ENCODE peak calls at places on chromosome 12, in seven cellular contexts. L is SK-N-SH; M is mucosa of descending colon; A is RWPE1; Q is esophagus squamous epithelium; W is activated CD8-positive, alpha-beta T cell treated with anti-CD3 and anti-CD28 coated beads for 36 hours; K is keratinocyte. Y is an unnamed sample.

GRCh38 chr12:115103884-115104883 is 420.2 kb upstream of the TBX3 start:
- DNase-seq in L (no peak), M (no peak), A (no peak), Q (no peak), W (no peak), K (no peak), Y (no peak)

GRCh38 chr12:121614872-121615467 is 11.4 kb upstream of the ORAI1 start:
- DNase-seq in L (no peak), M (no peak), A (no peak), Q (no peak), W (no peak), K (no peak), Y (no peak)

GRCh38 chr12:100720016-100720654 is 74.4 kb upstream of the ANO4 start:
- DNase-seq in L (no peak), M (no peak), A (no peak), Q (no peak), W (no peak), K (no peak), Y (no peak)

GRCh38 chr12:32343496-32343895 is 55.9 kb upstream of the FGD4 start:
- DNase-seq in L (no peak), M (no peak), A (no peak), Q (no peak), W (no peak), K (no peak), Y (no peak)

GRCh38 chr12:130161261-130162231 is 718 bp upstream of the FZD10 start:
- DNase-seq in L (peak; percentile 58), M (peak; percentile 46), A (no peak), Q (no peak), W (no peak), K (no peak), Y (no peak)

GRCh38 chr12:77965790-77966189 is 135.1 kb downstream of the NAV3 start:
- DNase-seq in L (no peak), M (no peak), A (no peak), Q (no peak), W (no peak), K (no peak), Y (no peak)

GRCh38 chr12:130357241-130357640 is 19.6 kb downstream of the PIWIL1 start:
- DNase-seq in L (no peak), M (no peak), A (no peak), Q (no peak), W (no peak), K (no peak), Y (no peak)

GRCh38 chr12:95365912-95366311 is 108.0 kb upstream of the METAP2 start:
- DNase-seq in L (no peak), M (no peak), A (no peak), Q (no peak), W (no peak), K (no peak), Y (no peak)

GRCh38 chr12:5586201-5586600 is 154.3 kb downstream of the NTF3 start:
- DNase-seq in L (no peak), M (no peak), A (no peak), Q (no peak), W (no peak), K (no peak), Y (no peak)

GRCh38 chr12:111295176-111295575 is 73.7 kb downstream of the PHETA1 start:
- DNase-seq in L (no peak), M (no peak), A (no peak), Q (no peak), W (no peak), K (no peak), Y (no peak)

GRCh38 chr12:52715416-52715815 is 12.1 kb upstream of the KRT77 start:
- DNase-seq in L (peak; percentile 30), M (peak; percentile 53), A (no peak), Q (no peak), W (peak; percentile 4), K (no peak), Y (peak; percentile 21)

GRCh38 chr12:88546851-88547250 is 33.4 kb downstream of the KITLG start:
- DNase-seq in L (no peak), M (no peak), A (no peak), Q (no peak), W (no peak), K (no peak), Y (peak; percentile 40)

GRCh38 chr12:68158427-68158826 is 1.1 kb downstream of the IFNG start:
- DNase-seq in L (no peak), M (no peak), A (peak; percentile 5), Q (no peak), W (peak; percentile 57), K (no peak), Y (peak; percentile 60)

GRCh38 chr12:91179315-91179714 is 3.3 kb downstream of the DCN start:
- DNase-seq in L (no peak), M (no peak), A (no peak), Q (no peak), W (no peak), K (no peak), Y (peak; percentile 61)

GRCh38 chr12:77995436-77996167 is 164.9 kb downstream of the NAV3 start:
- DNase-seq in L (no peak), M (no peak), A (peak; percentile 42), Q (no peak), W (no peak), K (peak; percentile 44), Y (peak; percentile 59)

GRCh38 chr12:131087991-131088700 is 134.4 kb downstream of the ADGRD1 start:
- DNase-seq in L (no peak), M (peak; percentile 18), A (no peak), Q (no peak), W (no peak), K (no peak), Y (no peak)

GRCh38 chr12:129558036-129558435 is 345.8 kb downstream of the TMEM132D start:
- DNase-seq in L (no peak), M (no peak), A (no peak), Q (no peak), W (no peak), K (no peak), Y (no peak)

GRCh38 chr12:75738486-75738885 is 227.1 kb upstream of the KRR1 start:
- DNase-seq in L (no peak), M (no peak), A (no peak), Q (no peak), W (peak; percentile 70), K (no peak), Y (no peak)

GRCh38 chr12:70853326-70853725 is 67.2 kb downstream of the PTPRR start:
- DNase-seq in L (no peak), M (no peak), A (no peak), Q (no peak), W (no peak), K (no peak), Y (peak; percentile 95)

GRCh38 chr12:54021432-54022013 is 6.7 kb upstream of the HOXC6 start:
- DNase-seq in L (no peak), M (no peak), A (no peak), Q (no peak), W (no peak), K (no peak), Y (no peak)

GRCh38 chr12:119804011-119804641 is 73.0 kb downstream of the CIT start:
- DNase-seq in L (peak; percentile 86), M (no peak), A (peak; percentile 75), Q (peak; percentile 4), W (peak; percentile 6), K (peak; percentile 46), Y (peak; percentile 76)

GRCh38 chr12:60977966-60978365 is 1282.2 kb upstream of the USP15 start:
- DNase-seq in L (no peak), M (no peak), A (peak; percentile 6), Q (no peak), W (no peak), K (no peak), Y (peak; percentile 16)
- TF ChIP-seq CTCF in L (peak; percentile 31), M (no peak), A (no peak), Q (no peak), W (no peak), K (no peak), Y (peak; percentile 18)

GRCh38 chr12:15114501-15114900 is 106.7 kb downstream of the RERG start:
- DNase-seq in L (no peak), M (no peak), A (no peak), Q (no peak), W (no peak), K (no peak), Y (no peak)

GRCh38 chr12:15116983-15117382 is 104.2 kb downstream of the RERG start:
- DNase-seq in L (no peak), M (no peak), A (no peak), Q (no peak), W (no peak), K (no peak), Y (no peak)

GRCh38 chr12:15118946-15119345 is 102.3 kb downstream of the RERG start:
- DNase-seq in L (no peak), M (no peak), A (no peak), Q (no peak), W (no peak), K (no peak), Y (peak; percentile 2)

DNA sequence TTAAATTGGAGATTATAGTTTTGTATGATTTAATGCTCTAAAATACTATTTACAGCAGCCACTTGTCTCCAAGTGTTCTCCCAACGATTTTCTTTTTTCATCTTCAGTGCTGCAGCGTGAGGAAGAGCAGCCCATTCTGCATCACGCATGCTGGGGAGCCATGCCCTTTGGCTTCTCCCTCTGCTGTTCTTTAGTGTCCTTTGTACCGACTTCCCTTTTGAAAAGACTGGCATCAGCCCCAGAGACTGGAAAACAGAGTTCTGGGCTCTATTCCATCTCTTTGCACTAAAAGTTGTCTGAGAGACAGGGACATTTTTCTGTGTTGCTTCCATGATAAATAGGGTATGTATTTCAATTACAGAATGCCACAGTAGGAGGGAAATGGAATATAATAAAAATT is 105.1 kb downstream of the RERG start:
- DNase-seq in L (no peak), M (no peak), A (no peak), Q (no peak), W (no peak), K (no peak), Y (no peak)
- TF ChIP-seq CTCF in L (no peak), M (no peak), A (no peak), Q (no peak), W (no peak), K (no peak), Y (no peak)

DNA sequence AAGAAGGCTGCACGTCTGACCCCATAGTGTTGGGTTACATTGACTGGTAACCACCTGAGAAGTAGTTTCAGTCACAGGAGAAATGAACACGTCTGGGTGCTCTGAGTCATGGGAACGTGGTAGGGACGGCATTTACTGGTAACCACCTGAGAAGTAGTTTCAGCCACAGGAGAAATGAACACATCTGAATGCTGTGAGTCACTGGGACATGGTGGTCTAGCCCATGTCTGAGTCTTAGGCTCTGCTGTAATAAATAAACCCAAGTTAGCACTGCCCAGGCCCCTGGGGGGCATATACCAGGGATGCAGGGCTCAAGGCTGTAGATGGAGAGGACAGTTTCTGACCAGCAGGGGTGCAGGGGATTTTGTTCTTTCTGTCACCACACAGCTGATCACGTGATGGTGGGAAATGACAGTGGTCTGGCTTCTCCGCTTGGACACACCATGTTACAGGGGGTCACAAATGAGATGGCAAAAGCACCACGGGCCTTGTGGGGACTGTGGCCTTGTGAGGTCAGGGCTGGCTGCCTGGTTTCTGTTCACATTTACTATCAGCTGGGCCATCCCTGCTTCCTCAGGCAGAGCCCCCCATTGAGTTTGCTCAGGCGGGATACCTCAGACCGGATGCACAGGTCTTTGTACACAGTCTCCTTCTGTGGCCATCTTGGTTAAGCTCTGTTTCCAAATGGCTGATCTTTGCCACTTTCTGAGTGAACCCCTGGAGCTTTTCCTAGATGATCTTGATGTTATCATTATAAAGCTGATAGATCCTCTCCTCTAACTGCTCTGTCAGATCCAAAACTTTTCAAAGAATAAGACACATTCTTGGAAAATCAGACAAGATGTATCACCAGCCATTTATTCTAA is 9.8 kb upstream of the C12orf42 start:
- DNase-seq in L (no peak), M (no peak), A (no peak), Q (no peak), W (peak; percentile 92), K (peak; percentile 94), Y (peak; percentile 54)
- TF ChIP-seq CTCF in L (no peak), M (no peak), A (no peak), Q (no peak), W (no peak), K (no peak), Y (no peak)

GRCh38 chr12:19643635-19644034 is 204.3 kb downstream of the AEBP2 start:
- DNase-seq in L (peak; percentile 56), M (no peak), A (peak; percentile 40), Q (no peak), W (no peak), K (no peak), Y (peak; percentile 66)
- TF ChIP-seq CTCF in L (peak; percentile 63), M (peak; percentile 15), A (no peak), Q (no peak), W (no peak), K (peak; percentile 61), Y (peak; percentile 50)